ENCODE peak calls at places on chromosomes 3 and 15, in ten cellular contexts. K is psoas muscle; W is cardiac fibroblast; Y is IMR-90; X is transverse colon; P is HFF-Myc; M is astrocyte of the cerebellum; D is body of pancreas; U is CD4-positive, alpha-beta T cell; H is breast epithelium. N is an unnamed sample.

GRCh38 chr15:69524296-69524695 is 71.7 kb downstream of the RPLP1 start:
- DNase-seq in U (no peak), Y (no peak), K (no peak), H (no peak), D (no peak), P (no peak), X (peak; percentile 35), M (no peak), W (no peak), N (peak; percentile 58)

GRCh38 chr3:150238995-150239612 is 169.0 kb upstream of the TSC22D2 start:
- DNase-seq in Y (no peak), H (no peak), W (no peak), X (peak; percentile 38), K (no peak), U (no peak), M (no peak), D (peak; percentile 38), P (no peak), N (peak; percentile 69)

GRCh38 chr15:44726136-44726535 is 10.2 kb upstream of the TRIM69 start:
- DNase-seq in P (no peak), M (no peak), D (no peak), W (peak; percentile 30), U (no peak), K (no peak), Y (no peak), H (no peak), X (no peak), N (no peak)

GRCh38 chr15:57235865-57236264 is 140.4 kb upstream of the CGNL1 start:
- DNase-seq in Y (peak; percentile 86), H (no peak), M (peak; percentile 84), P (peak; percentile 63), X (no peak), D (no peak), K (no peak), U (no peak), W (peak; percentile 86), N (peak; percentile 55)

GRCh38 chr3:171261487-171261886 is 198.7 kb downstream of the TNIK start:
- DNase-seq in M (no peak), U (no peak), W (no peak), X (peak; percentile 24), Y (peak; percentile 24), H (no peak), K (no peak), P (no peak), D (no peak), N (no peak)

GRCh38 chr15:66132251-66132816 is 121.2 kb downstream of the MEGF11 start:
- DNase-seq in D (no peak), X (no peak), W (no peak), U (no peak), H (no peak), Y (no peak), M (no peak), K (no peak), P (no peak), N (no peak)

GRCh38 chr3:185308126-185308754 is 54.4 kb upstream of the EHHADH start:
- DNase-seq in Y (peak; percentile 55), W (peak; percentile 84), M (peak; percentile 38), H (no peak), K (no peak), P (peak; percentile 51), X (peak; percentile 63), D (peak; percentile 77), U (no peak), N (peak; percentile 69)

GRCh38 chr3:11212301-11212613 is 58.0 kb downstream of the HRH1 start:
- DNase-seq in Y (peak; percentile 76), D (no peak), U (no peak), K (no peak), X (no peak), W (peak; percentile 55), H (no peak), P (no peak), M (no peak), N (no peak)

GRCh38 chr3:12897537-12898289 is 56.3 kb upstream of the RPL32 start:
- DNase-seq in D (no peak), M (no peak), P (no peak), U (no peak), X (no peak), Y (no peak), H (no peak), W (no peak), K (peak; percentile 30), N (no peak)

GRCh38 chr15:65006876-65007275 is 17.2 kb upstream of the SPG21 start:
- DNase-seq in H (no peak), M (no peak), W (no peak), P (no peak), X (no peak), D (no peak), U (no peak), Y (no peak), K (no peak), N (no peak)

GRCh38 chr15:65004993-65005392 is 15.3 kb upstream of the SPG21 start:
- DNase-seq in H (no peak), W (no peak), D (no peak), K (no peak), U (no peak), X (no peak), Y (no peak), M (no peak), P (no peak), N (no peak)

DNA sequence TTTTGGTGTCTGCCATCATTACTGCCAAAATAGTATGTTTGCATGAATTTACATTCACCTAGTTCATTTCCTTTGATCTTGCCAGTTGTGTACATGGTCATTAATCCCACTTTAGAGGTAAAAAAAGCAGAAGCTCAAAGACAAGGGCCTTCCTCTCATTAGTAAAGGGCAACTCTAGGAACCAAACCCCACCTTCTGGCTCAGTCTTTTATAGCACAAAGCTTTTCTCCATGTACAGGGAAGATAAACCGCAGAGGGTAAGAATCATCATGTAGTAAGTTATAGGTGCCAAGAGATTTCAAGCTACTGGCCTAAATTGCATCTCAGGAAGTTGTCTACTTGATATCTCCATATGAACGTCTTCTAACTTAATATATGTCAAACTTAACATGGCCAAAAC is 19.3 kb upstream of the SPG21 start:
- DNase-seq in M (no peak), X (no peak), D (no peak), Y (no peak), H (no peak), K (no peak), U (no peak), P (no peak), W (peak; percentile 29), N (no peak)
- TF ChIP-seq CTCF in M (peak; percentile 29), X (no peak), D (no peak), Y (peak; percentile 7), H (no peak), K (no peak), U (no peak), P (peak; percentile 3), W (no peak), N (peak; percentile 11)

GRCh38 chr3:152497457-152497856 is 228.7 kb downstream of the MBNL1 start:
- DNase-seq in P (no peak), Y (peak; percentile 24), X (no peak), W (peak; percentile 92), M (no peak), K (no peak), U (no peak), H (no peak), D (no peak), N (no peak)

GRCh38 chr3:152499796-152500385 is 231.2 kb downstream of the MBNL1 start:
- DNase-seq in W (peak; percentile 18), H (no peak), M (no peak), U (no peak), K (no peak), P (no peak), Y (no peak), X (no peak), D (no peak), N (no peak)

GRCh38 chr3:152496286-152496685 is 227.6 kb downstream of the MBNL1 start:
- DNase-seq in Y (no peak), X (no peak), P (no peak), H (no peak), U (no peak), M (no peak), W (peak; percentile 23), K (no peak), D (no peak), N (no peak)

GRCh38 chr3:152491922-152492321 is 223.2 kb downstream of the MBNL1 start:
- DNase-seq in M (no peak), D (no peak), K (no peak), U (no peak), H (no peak), Y (no peak), P (no peak), W (no peak), X (no peak), N (no peak)

GRCh38 chr3:152496716-152497115 is 228.0 kb downstream of the MBNL1 start:
- DNase-seq in K (no peak), Y (no peak), X (no peak), M (no peak), P (no peak), W (peak; percentile 35), H (no peak), U (no peak), D (no peak), N (no peak)
- TF ChIP-seq CTCF in K (no peak), Y (no peak), X (no peak), M (no peak), P (no peak), W (no peak), H (no peak), U (no peak), D (no peak), N (no peak)

DNA sequence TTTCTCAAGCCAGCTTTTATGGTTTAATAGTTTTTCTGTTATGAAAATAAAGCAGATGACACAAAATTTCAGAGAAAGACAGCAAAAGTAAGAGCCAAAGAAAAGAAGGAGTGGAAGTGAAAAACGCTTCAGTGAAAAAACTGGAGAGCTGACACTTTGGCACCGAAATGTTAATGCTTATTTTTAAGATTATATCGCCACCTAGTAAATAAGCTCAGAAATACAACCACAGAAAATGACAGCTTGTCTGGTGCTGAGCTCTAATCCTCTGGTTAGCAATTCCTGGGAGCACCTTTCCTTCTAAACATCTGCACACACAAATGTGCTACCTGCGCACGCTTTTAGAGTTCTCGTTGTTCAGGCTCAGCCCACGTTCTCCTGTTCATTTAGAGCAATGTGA is 101.7 kb downstream of the ZPLD1 start:
- DNase-seq in Y (peak; percentile 33), D (peak; percentile 20), M (peak; percentile 36), W (peak; percentile 62), K (no peak), U (no peak), X (no peak), P (peak; percentile 19), H (no peak), N (peak; percentile 45)
- TF ChIP-seq CTCF in Y (peak; percentile 55), D (no peak), M (peak; percentile 43), W (peak; percentile 30), K (peak; percentile 44), U (peak; percentile 37), X (peak; percentile 36), P (peak; percentile 20), H (peak; percentile 40), N (peak; percentile 67)

DNA sequence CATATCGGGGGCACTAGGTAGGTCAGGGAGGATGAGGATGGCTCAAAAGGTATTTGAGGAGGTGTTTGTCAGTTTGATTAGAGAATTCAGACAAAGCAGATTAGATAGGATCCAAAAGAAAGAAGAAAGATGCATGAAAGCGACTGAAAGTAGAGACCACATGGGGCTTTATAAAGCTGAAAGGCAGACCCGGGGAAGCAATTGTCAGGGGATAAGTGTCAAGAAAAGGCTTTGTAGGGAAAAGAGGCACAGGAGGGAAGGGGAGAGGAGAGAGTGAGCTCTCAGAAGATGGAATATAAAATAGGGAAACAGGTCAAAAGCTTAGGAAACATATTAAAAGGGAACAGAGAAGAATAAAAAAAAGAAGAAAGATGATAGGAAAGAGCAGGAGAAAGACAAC is 308.2 kb upstream of the RORA start:
- DNase-seq in D (no peak), X (no peak), K (no peak), H (no peak), Y (no peak), U (no peak), W (no peak), P (no peak), M (no peak), N (no peak)
- TF ChIP-seq CTCF in D (no peak), X (no peak), K (no peak), H (no peak), Y (no peak), U (no peak), W (no peak), P (no peak), M (no peak), N (no peak)

N was measured in hepatocyte.